ENCODE peak calls at places on chromosomes 12 and 14, in seven cellular contexts. M is GM12878, E is IMR-90, X is fibroblast of lung, K is hepatocyte, J is neural progenitor cell, U is A549. I is an unnamed sample.

GRCh38 chr14:50008562-50009355 is 107.6 kb downstream of the VCPKMT start:
- DNase-seq in K (no peak), U (no peak), E (peak), X (peak), M (no peak), J (no peak), I (peak)

GRCh38 chr14:100535287-100536131 is 51.7 kb downstream of the BEGAIN start:
- DNase-seq in E (no peak), K (no peak), M (no peak), U (no peak), J (no peak), X (no peak), I (no peak)

GRCh38 chr12:79324571-79324970 is 366.2 kb downstream of the PAWR start:
- DNase-seq in M (no peak), U (no peak), E (no peak), J (no peak), K (no peak), X (no peak), I (no peak)

GRCh38 chr12:56087220-56087619 is 7.3 kb downstream of the ERBB3 start:
- DNase-seq in J (no peak), K (no peak), M (no peak), X (no peak), U (no peak), E (no peak), I (peak)

GRCh38 chr12:92338671-92339070 is 193.0 kb upstream of the BTG1 start:
- DNase-seq in J (no peak), U (no peak), M (no peak), E (no peak), K (no peak), X (no peak), I (no peak)

GRCh38 chr14:103628221-103628683 is 759 bp upstream of the KLC1 start:
- DNase-seq in M (no peak), U (peak), X (peak), K (peak), E (peak), J (peak), I (peak)

GRCh38 chr12:62859203-62859799 is 75.6 kb downstream of the PPM1H start:
- DNase-seq in E (no peak), K (no peak), X (no peak), M (no peak), J (no peak), U (no peak), I (no peak)

GRCh38 chr12:91307957-91308705 is 125.5 kb upstream of the DCN start:
- DNase-seq in U (no peak), J (peak), M (no peak), K (no peak), X (no peak), E (no peak), I (no peak)

GRCh38 chr12:92739099-92739498 is 36.3 kb downstream of the PLEKHG7 start:
- DNase-seq in U (no peak), K (no peak), M (no peak), E (peak), J (peak), X (no peak), I (no peak)

GRCh38 chr14:84963518-84963917 is 566.4 kb upstream of the FLRT2 start:
- DNase-seq in M (no peak), J (no peak), U (no peak), K (peak), X (no peak), E (no peak), I (no peak)

GRCh38 chr14:74988131-74988530 is 14.6 kb upstream of the EIF2B2 start:
- DNase-seq in X (no peak), K (no peak), M (no peak), E (peak), J (no peak), U (peak), I (peak)

GRCh38 chr14:54253195-54253947 is 143.4 kb upstream of the CDKN3 start:
- DNase-seq in M (no peak), J (no peak), E (peak), K (peak), U (peak), X (peak), I (peak)

GRCh38 chr14:77228056-77228455 is 43.0 kb downstream of the NGB start:
- DNase-seq in U (no peak), K (no peak), M (no peak), E (no peak), X (no peak), J (no peak), I (no peak)

GRCh38 chr12:47777741-47778558 is 4.9 kb downstream of the SLC48A1 start:
- DNase-seq in J (no peak), X (no peak), K (no peak), E (no peak), U (no peak), M (no peak), I (no peak)

GRCh38 chr14:71952381-71953363 is 20.4 kb downstream of the RGS6 start:
- DNase-seq in U (no peak), E (no peak), X (no peak), J (no peak), M (no peak), K (no peak), I (peak)

GRCh38 chr12:45231515-45232145 is 15.7 kb downstream of the ANO6 start:
- DNase-seq in E (peak), J (no peak), K (no peak), X (peak), M (no peak), U (no peak), I (peak)
- H3K4me2 ChIP-seq in E (peak), J (no peak), K (peak), X (peak), M (no peak), U (peak), I (peak)

GRCh38 chr12:121495746-121496145 is 85.1 kb downstream of the KDM2B start:
- DNase-seq in J (no peak), E (no peak), M (no peak), U (no peak), X (no peak), K (no peak), I (no peak)

GRCh38 chr12:121484967-121485366 is 85.0 kb downstream of the RNF34 start:
- DNase-seq in J (no peak), K (no peak), E (no peak), U (no peak), X (no peak), M (no peak), I (no peak)

GRCh38 chr12:121489874-121490273 is 90.0 kb downstream of the RNF34 start:
- DNase-seq in U (no peak), M (no peak), K (no peak), X (no peak), E (no peak), J (no peak), I (no peak)

GRCh38 chr12:121494093-121494787 is 86.6 kb downstream of the KDM2B start:
- DNase-seq in M (no peak), J (peak), X (peak), U (peak), K (peak), E (peak), I (peak)

GRCh38 chr12:121490401-121491257 is 90.2 kb downstream of the KDM2B start:
- DNase-seq in E (no peak), X (no peak), K (no peak), U (no peak), M (no peak), J (no peak), I (no peak)
- H3K4me2 ChIP-seq in E (no peak), X (no peak), K (no peak), U (no peak), M (no peak), J (no peak), I (no peak)

GRCh38 chr12:39902823-39903222 is 203.1 kb downstream of the SLC2A13 start:
- DNase-seq in M (no peak), X (no peak), E (no peak), K (no peak), U (no peak), J (no peak), I (no peak)
- H3K4me2 ChIP-seq in M (no peak), X (no peak), E (no peak), K (no peak), U (no peak), J (no peak), I (no peak)

DNA sequence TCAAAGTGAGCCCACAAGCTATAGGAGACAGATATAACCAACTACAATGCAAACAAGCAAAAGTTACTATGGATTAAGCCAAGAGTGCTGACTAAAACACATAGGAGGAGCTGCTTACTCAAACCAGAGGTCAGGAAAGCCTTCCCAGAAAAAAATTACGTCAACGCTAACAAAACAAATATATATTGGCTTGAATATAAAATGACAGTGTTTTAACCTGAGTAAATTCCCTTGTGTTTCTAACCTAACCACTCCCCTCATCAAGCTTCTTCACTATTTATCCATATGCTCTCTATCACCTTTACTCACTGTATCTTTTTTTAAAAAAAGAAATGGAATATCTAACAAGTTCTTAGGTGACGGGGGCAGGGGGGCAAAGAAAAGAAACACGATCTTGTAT is 115.9 kb downstream of the MED13L start:
- DNase-seq in J (no peak), X (peak), M (no peak), E (peak), K (no peak), U (no peak), I (peak)
- H3K4me2 ChIP-seq in J (peak), X (no peak), M (no peak), E (no peak), K (no peak), U (peak), I (peak)

GRCh38 chr12:113591480-113591971 is 119.9 kb upstream of the LHX5 start:
- DNase-seq in X (no peak), U (peak), E (no peak), J (peak), K (peak), M (no peak), I (peak)
- H3K4me2 ChIP-seq in X (no peak), U (peak), E (no peak), J (peak), K (peak), M (peak), I (peak)

GRCh38 chr12:70449758-70450341 is 83.8 kb downstream of the KCNMB4 start:
- DNase-seq in U (no peak), K (no peak), E (no peak), M (no peak), J (no peak), X (no peak), I (no peak)

GRCh38 chr12:70444903-70445302 is 78.8 kb downstream of the KCNMB4 start:
- DNase-seq in M (no peak), X (no peak), E (no peak), J (no peak), U (no peak), K (peak), I (no peak)

GRCh38 chr12:70448371-70448770 is 82.3 kb downstream of the KCNMB4 start:
- DNase-seq in U (no peak), E (no peak), M (no peak), J (no peak), K (no peak), X (no peak), I (peak)

GRCh38 chr12:70451528-70451927 is 85.4 kb downstream of the KCNMB4 start:
- DNase-seq in K (no peak), E (no peak), J (no peak), X (no peak), M (no peak), U (no peak), I (no peak)

DNA sequence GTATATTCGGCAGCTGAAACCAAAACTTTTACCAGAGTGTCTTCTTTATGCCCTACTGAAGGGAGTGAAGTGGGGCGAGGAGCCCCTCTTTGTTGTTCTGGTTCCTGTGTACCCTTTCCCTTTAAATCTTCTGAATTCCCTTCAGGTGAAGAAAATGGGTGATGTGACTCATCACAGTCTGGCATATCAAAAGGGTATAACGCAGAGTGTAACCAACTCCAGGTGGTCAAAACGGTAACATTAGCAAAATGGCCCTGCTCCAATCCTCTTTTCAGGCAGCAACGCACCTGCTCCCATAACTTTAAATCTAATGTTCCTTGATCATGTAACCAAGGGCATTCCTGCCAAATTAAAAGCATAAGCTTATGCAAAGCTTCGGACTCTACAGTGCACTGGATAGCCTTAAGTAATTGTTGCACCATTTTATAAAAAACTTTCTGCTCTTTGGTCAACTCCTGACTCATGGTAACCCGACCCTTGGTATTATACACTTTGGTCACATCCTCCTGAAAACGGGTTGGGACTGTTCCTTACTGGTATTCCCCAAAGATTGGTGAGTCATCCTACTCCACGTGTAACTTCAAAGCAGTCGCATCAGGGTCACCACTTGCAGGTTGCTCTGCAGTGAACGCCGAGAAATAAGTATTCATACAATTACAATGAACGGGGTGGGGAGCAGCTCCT is 83.1 kb downstream of the KCNMB4 start:
- DNase-seq in U (peak), X (peak), J (no peak), K (no peak), M (no peak), E (peak), I (peak)
- H3K4me2 ChIP-seq in U (peak), X (no peak), J (no peak), K (no peak), M (no peak), E (no peak), I (peak)

DNA sequence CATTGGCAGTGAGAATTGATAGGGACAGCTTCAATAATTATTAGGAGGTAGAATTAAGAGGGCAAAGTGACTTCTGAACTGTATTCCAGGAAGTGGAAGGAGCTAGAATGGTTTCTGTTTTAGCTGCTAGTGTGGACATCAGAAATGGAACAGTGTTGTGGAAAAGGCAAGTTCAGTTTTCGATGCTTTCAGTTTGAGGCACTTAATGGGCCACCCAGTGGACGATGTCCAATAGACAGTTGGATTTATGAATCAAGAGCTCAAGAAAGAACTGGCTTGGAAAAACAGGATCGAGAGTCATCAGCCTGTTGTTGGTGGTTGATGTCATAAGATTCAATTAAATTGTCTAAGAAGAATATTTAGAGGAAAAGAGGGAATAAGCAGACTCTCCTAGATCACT is 136.3 kb downstream of the DYRK2 start:
- DNase-seq in K (no peak), U (no peak), M (no peak), J (no peak), X (no peak), E (no peak), I (no peak)
- H3K4me2 ChIP-seq in K (no peak), U (no peak), M (no peak), J (no peak), X (no peak), E (no peak), I (no peak)

GRCh38 chr14:80926706-80927384 is 14.7 kb downstream of the CEP128 start:
- DNase-seq in K (no peak), X (peak), J (no peak), M (no peak), U (no peak), E (peak), I (no peak)
- H3K4me2 ChIP-seq in K (no peak), X (no peak), J (no peak), M (no peak), U (no peak), E (peak), I (no peak)

GRCh38 chr12:49296034-49296835 is 1.3 kb downstream of the PRPH start:
- DNase-seq in K (peak), X (no peak), J (peak), E (no peak), U (peak), M (no peak), I (peak)
- H3K4me2 ChIP-seq in K (peak), X (no peak), J (peak), E (no peak), U (peak), M (peak), I (peak)

GRCh38 chr14:44463386-44464004 is 43.6 kb downstream of the FSCB start:
- DNase-seq in K (no peak), E (no peak), X (no peak), U (no peak), M (no peak), J (no peak), I (no peak)

GRCh38 chr14:44461811-44462210 is 45.3 kb downstream of the FSCB start:
- DNase-seq in M (no peak), X (no peak), K (no peak), J (no peak), E (no peak), U (no peak), I (no peak)

DNA sequence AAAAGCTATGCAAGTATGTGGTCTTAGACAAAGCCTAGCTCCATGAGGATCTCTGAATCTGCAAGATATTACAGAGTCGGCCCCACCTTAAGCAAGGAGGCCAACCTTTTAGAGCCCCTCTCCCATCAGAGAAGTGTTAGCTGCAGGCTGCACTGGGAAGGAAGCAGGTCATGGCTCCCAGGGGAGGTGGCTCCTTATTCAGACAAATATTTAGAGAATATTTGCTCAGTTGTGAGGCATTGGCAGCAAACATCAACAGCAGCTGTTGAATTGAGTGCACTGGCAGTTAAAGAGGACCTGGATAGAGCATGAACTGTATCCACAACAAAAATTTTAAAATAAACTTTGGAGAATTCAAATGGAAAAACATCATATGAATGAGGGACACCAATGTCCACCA is 44.7 kb downstream of the FSCB start:
- DNase-seq in U (no peak), E (no peak), K (no peak), M (no peak), X (no peak), J (no peak), I (no peak)
- H3K4me2 ChIP-seq in U (no peak), E (no peak), K (no peak), M (no peak), X (no peak), J (no peak), I (no peak)